ENCODE peak calls at places on chromosomes 7 and 10, in five cellular contexts. Z is type B pancreatic cell, L is mammary epithelial cell, U is endothelial cell, J is MCF 10A. P is an unnamed sample.

GRCh38 chr10:60367431-60367830 is 22.2 kb downstream of the ANK3 start:
- DNase-seq in Z (no peak), J (no peak), L (no peak), U (no peak), P (no peak)

GRCh38 chr7:142308918-142309317 is 51.1 kb upstream of the PRSS58 start:
- DNase-seq in U (no peak), Z (no peak), L (no peak), J (no peak), P (no peak)

GRCh38 chr10:110209399-110209925 is 2.1 kb downstream of the MXI1 start:
- DNase-seq in U (peak; percentile 42), J (peak; percentile 74), Z (no peak), L (peak; percentile 72), P (peak; percentile 44)

GRCh38 chr10:133324198-133324792 is 12.4 kb downstream of the CALY start:
- DNase-seq in Z (no peak), J (peak; percentile 42), U (no peak), L (no peak), P (no peak)

GRCh38 chr10:80489371-80490112 is 35.4 kb downstream of the TSPAN14 start:
- DNase-seq in Z (no peak), J (no peak), L (no peak), U (no peak), P (no peak)

GRCh38 chr7:99562832-99563231 is 4.4 kb downstream of the ZNF655 start:
- DNase-seq in U (no peak), L (peak; percentile 97), Z (no peak), J (peak; percentile 97), P (no peak)

GRCh38 chr10:88374392-88375145 is 208.5 kb downstream of the RNLS start:
- DNase-seq in L (no peak), J (no peak), Z (no peak), U (no peak), P (no peak)

GRCh38 chr7:97006146-97006950 is 995 bp downstream of the DLX6 start:
- DNase-seq in L (peak; percentile 55), J (no peak), U (peak; percentile 66), Z (no peak), P (no peak)

GRCh38 chr7:82209200-82209599 is 234.4 kb downstream of the CACNA2D1 start:
- DNase-seq in L (no peak), U (no peak), Z (no peak), J (no peak), P (no peak)

GRCh38 chr7:138961159-138961558 is 20.0 kb downstream of the KIAA1549 start:
- DNase-seq in L (no peak), Z (no peak), U (no peak), J (peak; percentile 44), P (no peak)

GRCh38 chr10:76040107-76040829 is 608.8 kb downstream of the LRMDA start:
- DNase-seq in U (no peak), J (no peak), Z (no peak), L (no peak), P (no peak)

GRCh38 chr7:80724249-80724871 is 85.9 kb downstream of the CD36 start:
- DNase-seq in U (no peak), Z (no peak), J (no peak), L (no peak), P (no peak)

GRCh38 chr7:37921340-37921805 is 933 bp downstream of the EPDR1 start:
- DNase-seq in L (no peak), U (peak; percentile 31), Z (no peak), J (no peak), P (no peak)

GRCh38 chr7:20798081-20798693 is 11.5 kb upstream of the SP8 start:
- DNase-seq in L (peak; percentile 59), J (peak; percentile 57), Z (no peak), U (no peak), P (no peak)

GRCh38 chr10:125802131-125802530 is 20.9 kb downstream of the UROS start:
- DNase-seq in Z (no peak), L (no peak), U (no peak), J (no peak), P (no peak)

GRCh38 chr7:132353902-132354301 is 222.4 kb downstream of the PLXNA4 start:
- DNase-seq in L (no peak), U (no peak), J (no peak), Z (no peak), P (no peak)

GRCh38 chr7:68684246-68684850 is 913.9 kb upstream of the AUTS2 start:
- DNase-seq in L (no peak), J (no peak), U (no peak), Z (no peak), P (no peak)

GRCh38 chr10:82813856-82814255 is 938.9 kb downstream of the NRG3 start:
- DNase-seq in J (peak; percentile 43), U (no peak), L (peak; percentile 47), Z (no peak), P (no peak)

GRCh38 chr10:5271526-5271925 is 74.9 kb downstream of the AKR1C4 start:
- DNase-seq in Z (no peak), J (no peak), L (no peak), U (no peak), P (no peak)

GRCh38 chr7:165661-166369 is 26.6 kb upstream of the FAM20C start:
- DNase-seq in U (no peak), J (no peak), L (no peak), Z (no peak), P (no peak)

GRCh38 chr10:68202965-68203358 is 29.0 kb downstream of the ATOH7 start:
- DNase-seq in J (peak; percentile 66), U (no peak), Z (no peak), L (peak; percentile 47), P (no peak)

GRCh38 chr10:70459061-70459770 is 17.7 kb upstream of the NODAL start:
- DNase-seq in U (no peak), Z (no peak), L (no peak), J (no peak), P (no peak)

GRCh38 chr10:15262036-15262713 is 93.7 kb upstream of the NMT2 start:
- DNase-seq in L (no peak), J (peak; percentile 19), U (no peak), Z (no peak), P (no peak)

GRCh38 chr7:2802504-2803341 is 41.4 kb downstream of the GNA12 start:
- DNase-seq in L (no peak), Z (no peak), U (no peak), J (peak; percentile 39), P (no peak)

GRCh38 chr10:68218786-68219185 is 13.1 kb downstream of the ATOH7 start:
- DNase-seq in Z (no peak), U (no peak), L (no peak), J (no peak), P (no peak)

GRCh38 chr10:31707578-31708411 is 220.8 kb downstream of the ARHGAP12 start:
- DNase-seq in L (peak; percentile 32), Z (no peak), J (peak; percentile 21), U (peak; percentile 78), P (no peak)

GRCh38 chr10:75544381-75544780 is 113.0 kb downstream of the LRMDA start:
- DNase-seq in Z (no peak), U (no peak), J (no peak), L (no peak), P (no peak)

GRCh38 chr10:6753644-6754043 is 173.6 kb upstream of the PRKCQ start:
- DNase-seq in J (no peak), L (no peak), Z (no peak), U (no peak), P (no peak)

GRCh38 chr7:51472017-51472296 is 155.3 kb upstream of the COBL start:
- DNase-seq in J (no peak), U (no peak), L (no peak), Z (no peak), P (no peak)

GRCh38 chr7:16583834-16584233 is 57.2 kb downstream of the LRRC72 start:
- DNase-seq in Z (no peak), U (no peak), L (no peak), J (no peak), P (no peak)

GRCh38 chr7:139231513-139232376 is 708 bp downstream of the UBN2 start:
- DNase-seq in U (peak; percentile 47), L (peak; percentile 48), J (peak; percentile 56), Z (peak; percentile 69), P (no peak)

GRCh38 chr7:159036916-159037605 is 107.6 kb downstream of the VIPR2 start:
- DNase-seq in L (no peak), U (no peak), J (no peak), Z (no peak), P (no peak)

GRCh38 chr10:102426803-102427287 is 5.5 kb downstream of the CUEDC2 start:
- DNase-seq in L (no peak), Z (no peak), J (peak; percentile 17), U (no peak), P (no peak)

GRCh38 chr7:91852263-91852741 is 28.2 kb downstream of the MTERF1 start:
- DNase-seq in J (peak; percentile 63), U (no peak), Z (no peak), L (peak; percentile 83), P (no peak)
- TF ChIP-seq CTCF in J (peak; percentile 25), U (no peak), Z (peak; percentile 16), L (peak; percentile 64), P (no peak)

DNA sequence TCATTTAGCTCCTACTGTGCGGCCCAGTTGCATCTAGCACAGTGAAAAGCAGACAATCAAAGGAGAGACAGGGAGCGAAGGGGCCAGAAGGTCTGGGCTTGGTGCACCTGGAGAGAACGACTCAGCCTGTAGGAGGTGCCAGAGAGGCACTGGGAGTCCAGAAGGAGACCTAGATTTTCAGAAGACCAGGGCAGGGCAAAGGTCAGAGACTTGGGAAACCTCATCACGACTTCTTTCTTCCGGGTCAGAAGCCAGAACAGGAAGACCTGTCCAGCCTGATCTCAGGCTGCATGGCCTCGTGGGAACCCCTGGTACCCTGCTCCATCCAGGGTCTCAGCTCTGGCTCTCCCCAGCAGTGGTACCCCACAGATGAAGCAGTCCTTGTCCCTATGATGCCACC is 5.2 kb downstream of the AGAP3 start:
- DNase-seq in Z (no peak), U (peak; percentile 71), L (no peak), J (peak; percentile 42), P (no peak)
- TF ChIP-seq CTCF in Z (peak; percentile 66), U (peak; percentile 54), L (peak; percentile 62), J (peak; percentile 61), P (no peak)

GRCh38 chr10:51063659-51064535 is 10.4 kb upstream of the PRKG1 start:
- DNase-seq in U (no peak), Z (no peak), J (peak; percentile 30), L (peak; percentile 15), P (no peak)
- TF ChIP-seq CTCF in U (peak; percentile 58), Z (peak; percentile 85), J (peak; percentile 54), L (peak; percentile 61), P (no peak)

GRCh38 chr7:98231489-98232275 is 20.4 kb downstream of the TECPR1 start:
- DNase-seq in J (no peak), Z (no peak), L (no peak), U (no peak), P (no peak)

GRCh38 chr7:98230746-98231471 is 19.7 kb downstream of the BHLHA15 start:
- DNase-seq in U (no peak), L (no peak), Z (no peak), J (no peak), P (no peak)

GRCh38 chr7:98228801-98229200 is 17.6 kb downstream of the BHLHA15 start:
- DNase-seq in L (no peak), J (no peak), Z (no peak), U (no peak), P (no peak)

GRCh38 chr7:98229441-98229840 is 18.2 kb downstream of the BHLHA15 start:
- DNase-seq in U (no peak), L (no peak), Z (no peak), J (no peak), P (no peak)

GRCh38 chr7:98229991-98230745 is 18.9 kb downstream of the BHLHA15 start:
- DNase-seq in Z (peak; percentile 69), L (no peak), J (no peak), U (no peak), P (no peak)
- TF ChIP-seq CTCF in Z (no peak), L (no peak), J (no peak), U (no peak), P (no peak)

P was measured in omental fat pad.